ENCODE peak calls at places on chromosome 22, in five cellular contexts. S is PC-9, D is brain microvascular endothelial cell, G is lung, L is progenitor cell of endocrine pancreas. F is an unnamed sample.

GRCh38 chr22:49232319-49233067 is 595.2 kb downstream of the BRD1 start:
- DNase-seq in S (no peak), D (no peak), G (peak; percentile 17), L (no peak), F (no peak)

GRCh38 chr22:24137595-24137994 is 43.7 kb upstream of the SUSD2 start:
- DNase-seq in S (no peak), D (peak; percentile 41), G (no peak), L (no peak), F (no peak)

GRCh38 chr22:34808618-34809017 is 257.3 kb upstream of the ISX start:
- DNase-seq in S (no peak), D (no peak), G (no peak), L (no peak), F (no peak)

GRCh38 chr22:50698546-50698945 is 25.9 kb downstream of the SHANK3 start:
- DNase-seq in S (no peak), D (no peak), G (no peak), L (no peak), F (no peak)

GRCh38 chr22:27019827-27020226 is 362.4 kb downstream of the MIAT start:
- DNase-seq in S (no peak), D (no peak), G (no peak), L (no peak), F (no peak)

GRCh38 chr22:24805790-24806662 is at the start of gene SGSM1:
- DNase-seq in S (peak; percentile 68), D (peak; percentile 37), G (peak; percentile 68), L (peak; percentile 80), F (peak; percentile 73)

GRCh38 chr22:33013531-33014162 is 44.5 kb downstream of the SYN3 start:
- DNase-seq in S (no peak), D (no peak), G (no peak), L (no peak), F (no peak)

GRCh38 chr22:25542231-25542630 is 22.2 kb upstream of the GRK3 start:
- DNase-seq in S (no peak), D (no peak), G (no peak), L (no peak), F (no peak)

GRCh38 chr22:30822216-30823014 is 127.7 kb downstream of the OSBP2 start:
- DNase-seq in S (no peak), D (no peak), G (no peak), L (no peak), F (no peak)

GRCh38 chr22:32985899-32986772 is 72.0 kb downstream of the SYN3 start:
- DNase-seq in S (peak; percentile 65), D (peak; percentile 71), G (peak; percentile 76), L (peak; percentile 61), F (no peak)

GRCh38 chr22:39349506-39349966 is 255 bp upstream of the SYNGR1 start:
- DNase-seq in S (peak; percentile 28), D (no peak), G (no peak), L (peak; percentile 33), F (peak; percentile 47)

GRCh38 chr22:47850644-47851151 is 1088.2 kb downstream of the TBC1D22A start:
- DNase-seq in S (peak; percentile 38), D (no peak), G (peak; percentile 27), L (no peak), F (no peak)

GRCh38 chr22:46069518-46070214 is 80.7 kb upstream of the PPARA start:
- DNase-seq in S (peak; percentile 89), D (peak; percentile 71), G (peak; percentile 91), L (no peak), F (no peak)

GRCh38 chr22:38262051-38262795 is 10.6 kb downstream of the TMEM184B start:
- DNase-seq in S (peak; percentile 46), D (no peak), G (peak; percentile 73), L (no peak), F (peak; percentile 34)

GRCh38 chr22:30875481-30876215 is 92.9 kb downstream of the MORC2 start:
- DNase-seq in S (no peak), D (no peak), G (no peak), L (no peak), F (no peak)

GRCh38 chr22:39728236-39728860 is 157.8 kb downstream of the CACNA1I start:
- DNase-seq in S (no peak), D (no peak), G (no peak), L (no peak), F (no peak)

GRCh38 chr22:42180349-42180842 is 49.8 kb upstream of the CYP2D6 start:
- DNase-seq in S (no peak), D (no peak), G (no peak), L (no peak), F (no peak)

GRCh38 chr22:38422615-38423511 is 32.1 kb downstream of the KCNJ4 start:
- DNase-seq in S (peak; percentile 33), D (no peak), G (no peak), L (no peak), F (no peak)

GRCh38 chr22:28942333-28942732 is 59.0 kb downstream of the ZNRF3 start:
- DNase-seq in S (no peak), D (no peak), G (no peak), L (no peak), F (no peak)

GRCh38 chr22:29788339-29789279 is 21.4 kb downstream of the UQCR10 start:
- DNase-seq in S (no peak), D (no peak), G (no peak), L (no peak), F (no peak)

GRCh38 chr22:38862375-38863329 is 9.4 kb downstream of the CBX6 start:
- DNase-seq in S (no peak), D (no peak), G (no peak), L (no peak), F (no peak)

GRCh38 chr22:46799626-46800025 is 37.2 kb downstream of the TBC1D22A start:
- DNase-seq in S (no peak), D (no peak), G (no peak), L (no peak), F (peak; percentile 9)

GRCh38 chr22:20439928-20440575 is 2.4 kb upstream of the SCARF2 start:
- DNase-seq in S (no peak), D (no peak), G (no peak), L (no peak), F (no peak)

GRCh38 chr22:28048529-28048928 is 129.5 kb upstream of the PITPNB start:
- DNase-seq in S (no peak), D (no peak), G (no peak), L (no peak), F (no peak)

GRCh38 chr22:39309881-39310714 is 9.3 kb downstream of the RPL3 start:
- DNase-seq in S (peak; percentile 24), D (peak; percentile 53), G (no peak), L (no peak), F (no peak)

GRCh38 chr22:46461566-46462180 is 75.7 kb downstream of the CELSR1 start:
- DNase-seq in S (no peak), D (no peak), G (no peak), L (no peak), F (no peak)

GRCh38 chr22:41746563-41747400 is 47.5 kb downstream of the MEI1 start:
- DNase-seq in S (peak; percentile 75), D (peak; percentile 80), G (peak; percentile 82), L (peak; percentile 54), F (peak; percentile 18)

GRCh38 chr22:38873469-38874411 is 1.7 kb upstream of the CBX6 start:
- DNase-seq in S (peak; percentile 54), D (no peak), G (no peak), L (no peak), F (no peak)

GRCh38 chr22:27399161-27399560 is 402.4 kb downstream of the MN1 start:
- DNase-seq in S (no peak), D (no peak), G (no peak), L (no peak), F (no peak)

GRCh38 chr22:48765595-48765994 is 1062.1 kb downstream of the BRD1 start:
- DNase-seq in S (no peak), D (no peak), G (peak; percentile 13), L (no peak), F (no peak)

DNA sequence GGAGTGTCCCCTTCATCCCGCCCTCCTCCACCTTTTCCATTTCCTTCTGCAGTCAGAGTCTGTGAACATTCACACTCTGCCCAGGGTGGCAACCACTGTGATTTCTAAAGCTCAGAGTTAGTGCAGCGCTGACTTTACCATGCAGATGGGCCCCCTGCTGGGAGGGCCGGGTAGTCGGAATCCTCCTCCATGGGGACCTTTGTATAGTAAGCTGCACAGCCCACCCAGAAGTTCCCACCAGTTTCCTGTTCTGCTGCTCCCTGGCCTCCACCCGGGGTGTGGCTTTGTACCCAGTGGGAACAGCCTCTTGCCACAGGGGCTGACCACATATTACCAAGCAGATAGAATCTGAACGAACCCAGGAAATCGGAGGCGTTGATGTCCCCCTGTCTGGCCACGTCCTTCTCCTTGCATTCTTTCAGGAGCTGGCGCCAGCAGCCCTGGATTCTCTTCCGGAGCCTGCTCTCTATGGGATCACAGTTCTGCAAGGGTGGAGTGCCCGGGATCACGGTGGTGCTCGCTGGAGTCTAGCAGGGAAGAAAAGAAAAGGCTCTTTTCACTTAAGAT is 125.3 kb downstream of the MPPED1 start:
- DNase-seq in S (no peak), D (no peak), G (no peak), L (no peak), F (no peak)
- TF ChIP-seq CTCF in S (no peak), D (no peak), G (no peak), L (no peak), F (no peak)

DNA sequence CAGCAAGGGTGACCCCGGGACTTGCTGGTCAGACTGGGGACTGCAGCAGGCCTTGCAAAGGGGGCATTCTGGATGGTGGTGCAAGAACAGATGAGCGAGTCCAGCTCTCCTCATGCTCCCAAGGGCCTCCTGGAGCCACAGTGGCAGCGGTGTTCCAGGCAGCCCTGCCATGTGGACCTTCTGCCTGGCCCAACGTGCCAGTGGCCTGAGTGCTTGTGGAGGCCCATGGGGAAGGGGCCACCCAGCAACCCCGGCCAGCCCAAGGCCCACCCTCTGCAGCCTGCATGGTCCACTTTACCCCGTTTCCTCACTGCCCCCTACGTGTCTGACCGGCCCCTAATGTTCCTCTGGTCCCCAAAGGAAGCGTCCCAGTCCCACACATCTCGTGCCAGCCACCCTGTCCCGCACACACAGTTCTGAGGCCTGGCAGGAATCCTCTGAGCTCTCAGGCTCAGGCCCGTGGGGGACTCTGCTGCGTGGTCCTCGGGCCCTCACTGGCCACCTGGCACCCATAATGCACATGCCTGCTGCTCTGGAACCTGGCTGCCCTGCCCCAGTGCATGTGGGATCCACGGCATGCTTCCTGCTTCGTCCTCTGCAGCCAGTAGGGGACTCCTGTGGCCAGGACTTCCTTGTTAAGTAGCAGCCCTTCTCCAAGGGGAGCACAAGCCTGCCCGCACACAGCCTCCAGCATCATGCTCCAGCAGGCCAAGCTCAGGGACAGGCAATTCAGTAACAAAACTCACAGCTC is 85.5 kb downstream of the DGCR2 start:
- DNase-seq in S (no peak), D (no peak), G (no peak), L (no peak), F (no peak)
- TF ChIP-seq CTCF in S (no peak), D (peak; percentile 42), G (no peak), L (no peak), F (no peak)

GRCh38 chr22:37023743-37024338 is 4.3 kb downstream of the MPST start:
- DNase-seq in S (no peak), D (no peak), G (no peak), L (no peak), F (no peak)
- TF ChIP-seq CTCF in S (no peak), D (no peak), G (no peak), L (no peak), F (no peak)

GRCh38 chr22:22345781-22346180 is 101.2 kb downstream of the VPREB1 start:
- DNase-seq in S (no peak), D (no peak), G (no peak), L (no peak), F (no peak)

GRCh38 chr22:22348815-22349454 is 104.3 kb downstream of the VPREB1 start:
- DNase-seq in S (no peak), D (no peak), G (no peak), L (no peak), F (no peak)

GRCh38 chr22:22349455-22349836 is 104.9 kb downstream of the VPREB1 start:
- DNase-seq in S (no peak), D (no peak), G (no peak), L (no peak), F (no peak)

GRCh38 chr22:22346401-22347107 is 102.0 kb downstream of the VPREB1 start:
- DNase-seq in S (no peak), D (no peak), G (no peak), L (no peak), F (no peak)

GRCh38 chr22:22348127-22348814 is 103.7 kb downstream of the VPREB1 start:
- DNase-seq in S (no peak), D (no peak), G (no peak), L (no peak), F (no peak)
- TF ChIP-seq CTCF in S (no peak), D (peak; percentile 47), G (no peak), L (peak; percentile 36), F (no peak)

F was measured in activated B cell treated with CpG ODN at 0.5 μM for 24 hours.